ENCODE peak calls at places on chromosomes 12 and 14, in five cellular contexts. J is ovary, O is H1, K is tibial nerve, G is A549. F is an unnamed sample. For H3K4me1, the result is how much of the 10 kb centered on the place peaks cover.

GRCh38 chr12:91628656-91629055 is 446.0 kb upstream of the DCN start:
- DNase-seq in O (no peak), K (no peak), J (no peak), G (no peak), F (no peak)

GRCh38 chr12:47878918-47879481 is 25.8 kb downstream of the VDR start:
- DNase-seq in K (no peak), G (no peak), J (no peak), O (no peak), F (no peak)

GRCh38 chr12:19572920-19573558 is 133.7 kb downstream of the AEBP2 start:
- DNase-seq in K (no peak), J (no peak), G (peak), O (peak), F (no peak)

GRCh38 chr14:92680781-92681650 is 67.4 kb downstream of the LGMN start:
- DNase-seq in K (peak), O (peak), G (peak), J (peak), F (peak)

GRCh38 chr14:59455411-59455810 is 9.8 kb downstream of the GPR135 start:
- DNase-seq in K (no peak), J (no peak), G (no peak), O (no peak), F (no peak)

GRCh38 chr12:6039894-6040601 is 84.4 kb downstream of the VWF start:
- DNase-seq in J (peak), G (peak), K (peak), O (no peak), F (peak)

GRCh38 chr12:120892265-120892664 is 11.9 kb downstream of the SPPL3 start:
- DNase-seq in K (no peak), J (no peak), O (no peak), G (no peak), F (no peak)

GRCh38 chr12:53065975-53066593 is 13.1 kb downstream of the SPRYD3 start:
- DNase-seq in O (no peak), K (peak), J (peak), G (peak), F (peak)

DNA sequence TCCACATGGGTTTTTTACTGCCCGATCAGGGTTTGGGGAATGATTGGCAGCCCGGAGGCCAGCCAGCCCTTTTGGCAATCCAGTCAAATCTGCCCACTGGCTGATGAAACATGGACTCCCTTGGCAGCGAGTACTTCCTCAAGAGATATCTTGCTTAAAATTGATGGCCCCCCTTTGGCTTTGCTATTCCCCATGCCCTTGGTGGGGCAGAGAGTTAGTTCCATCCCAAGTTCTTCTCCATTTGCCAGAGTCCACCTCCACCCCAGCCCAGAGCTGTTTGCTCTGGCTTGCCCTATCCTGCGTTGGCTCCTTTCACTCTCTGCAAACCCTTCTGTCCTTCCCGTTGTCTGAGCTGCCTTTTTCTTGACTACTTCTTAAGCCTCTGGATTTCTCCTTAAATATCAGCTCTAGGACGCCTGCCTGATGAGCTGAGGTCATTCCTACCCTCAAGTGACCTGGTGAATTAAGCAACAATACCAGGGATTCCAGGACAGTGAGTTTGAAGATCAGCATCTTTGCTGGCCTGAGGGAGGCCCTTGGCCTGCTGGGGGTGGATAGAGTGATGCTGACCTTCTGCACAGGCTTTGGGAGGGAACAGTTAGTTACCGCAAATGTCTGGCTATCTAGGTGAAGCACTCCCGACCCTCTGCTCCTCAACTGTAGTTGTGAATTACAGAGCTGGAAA is 212.0 kb downstream of the CACNA1C start:
- DNase-seq in K (peak), O (no peak), G (no peak), J (no peak), F (no peak)
- TF ChIP-seq EP300 in K (peak), O (no peak), G (no peak), J (no peak), F (no peak)

GRCh38 chr14:93963692-93964091 is 12.7 kb downstream of the ASB2 start:
- DNase-seq in J (no peak), O (no peak), G (no peak), K (no peak), F (no peak)

GRCh38 chr14:93965287-93965821 is 11.0 kb downstream of the ASB2 start:
- DNase-seq in K (no peak), O (no peak), J (no peak), G (peak), F (no peak)

GRCh38 chr14:93964281-93964680 is 12.1 kb downstream of the ASB2 start:
- DNase-seq in O (no peak), K (no peak), J (no peak), G (no peak), F (no peak)

GRCh38 chr14:93965968-93966474 is 10.3 kb downstream of the ASB2 start:
- DNase-seq in J (no peak), K (no peak), G (no peak), O (no peak), F (no peak)

GRCh38 chr14:93964820-93965286 is 11.5 kb downstream of the ASB2 start:
- DNase-seq in O (no peak), K (no peak), G (no peak), J (no peak), F (no peak)
- H3K4me1 ChIP-seq in O (under half), K (under half), G (under half), J (under half), F (under half)

DNA sequence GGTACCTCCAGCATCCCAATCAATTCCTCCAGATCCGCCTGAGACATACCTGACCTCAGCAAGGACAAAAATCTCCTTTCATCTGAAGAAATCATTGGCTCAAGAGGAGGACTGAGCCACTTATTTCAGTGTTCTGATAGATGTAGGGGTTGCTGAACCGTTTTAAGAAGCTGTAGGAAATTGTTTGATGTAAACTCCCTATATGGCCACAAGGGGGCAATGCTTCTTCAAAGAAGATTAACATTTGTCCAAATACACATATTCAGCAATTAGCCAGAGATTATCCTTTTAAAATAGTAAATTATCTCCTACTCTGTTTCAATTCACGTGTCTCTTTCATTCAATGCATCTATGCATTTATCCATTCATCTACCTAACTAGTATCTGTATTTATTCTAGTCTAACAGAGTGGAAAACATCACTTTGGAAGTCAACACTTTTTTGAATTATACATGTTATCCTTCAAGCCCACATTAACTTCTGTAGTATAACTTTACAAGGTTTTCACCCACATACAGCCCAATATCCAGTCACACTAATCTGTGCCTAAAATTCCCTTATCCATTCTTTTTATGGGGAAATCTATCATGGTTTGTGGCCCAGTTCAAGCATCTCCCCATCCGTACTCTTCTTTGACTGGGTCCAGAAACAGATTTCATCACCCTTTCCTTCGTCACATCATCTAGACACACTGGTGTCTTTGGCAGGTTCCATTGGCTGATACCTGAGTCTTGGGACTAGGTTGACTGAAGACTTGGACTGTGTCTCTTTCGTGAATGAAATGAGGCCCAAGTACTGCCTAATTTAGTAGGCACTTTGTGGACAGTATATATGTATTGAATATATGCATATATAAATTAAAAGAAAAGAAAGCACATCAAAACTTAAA is 411.0 kb upstream of the OR4E1 start:
- DNase-seq in J (no peak), O (no peak), K (peak), G (peak), F (no peak)
- TF ChIP-seq CTCF in J (no peak), O (no peak), K (peak), G (peak), F (peak)

GRCh38 chr14:33564774-33565630 is 385.9 kb downstream of the EGLN3 start:
- DNase-seq in O (peak), J (no peak), K (no peak), G (no peak), F (no peak)
- TF ChIP-seq EP300 in O (no peak), J (no peak), K (peak), G (no peak), F (no peak)

GRCh38 chr12:131794573-131794972 is 33.6 kb upstream of the MMP17 start:
- DNase-seq in K (no peak), J (no peak), O (no peak), G (no peak), F (no peak)

GRCh38 chr12:131795064-131795463 is 33.1 kb upstream of the MMP17 start:
- DNase-seq in K (no peak), J (no peak), O (no peak), G (no peak), F (no peak)

GRCh38 chr12:131793623-131794022 is 34.6 kb upstream of the MMP17 start:
- DNase-seq in K (no peak), G (no peak), J (no peak), O (no peak), F (no peak)

GRCh38 chr12:131795688-131796410 is 32.3 kb upstream of the MMP17 start:
- DNase-seq in K (no peak), O (no peak), J (no peak), G (no peak), F (peak)

DNA sequence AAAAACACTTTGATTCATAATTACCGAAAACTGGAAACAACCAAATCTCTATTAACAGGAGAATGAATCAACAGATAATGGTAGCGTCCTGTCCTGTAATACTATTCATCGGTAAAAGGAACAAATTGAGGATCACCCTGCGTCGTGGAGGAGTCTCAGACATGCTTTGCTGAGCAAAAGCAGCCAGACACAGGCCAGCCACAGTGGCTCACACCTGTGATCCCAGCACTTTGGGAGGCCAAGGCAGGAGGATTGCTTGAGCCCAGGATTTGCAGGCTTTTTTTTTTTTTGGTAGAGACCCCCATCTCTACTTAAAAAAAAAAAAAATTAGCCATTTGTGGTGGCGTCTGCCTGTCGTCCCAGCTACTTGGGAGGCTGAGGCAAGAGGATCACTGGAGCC is 34.1 kb upstream of the MMP17 start:
- DNase-seq in J (no peak), G (no peak), O (no peak), K (no peak), F (no peak)
- H3K4me1 ChIP-seq in J (under half), G (under half), O (under half), K (under half), F (under half)

DNA sequence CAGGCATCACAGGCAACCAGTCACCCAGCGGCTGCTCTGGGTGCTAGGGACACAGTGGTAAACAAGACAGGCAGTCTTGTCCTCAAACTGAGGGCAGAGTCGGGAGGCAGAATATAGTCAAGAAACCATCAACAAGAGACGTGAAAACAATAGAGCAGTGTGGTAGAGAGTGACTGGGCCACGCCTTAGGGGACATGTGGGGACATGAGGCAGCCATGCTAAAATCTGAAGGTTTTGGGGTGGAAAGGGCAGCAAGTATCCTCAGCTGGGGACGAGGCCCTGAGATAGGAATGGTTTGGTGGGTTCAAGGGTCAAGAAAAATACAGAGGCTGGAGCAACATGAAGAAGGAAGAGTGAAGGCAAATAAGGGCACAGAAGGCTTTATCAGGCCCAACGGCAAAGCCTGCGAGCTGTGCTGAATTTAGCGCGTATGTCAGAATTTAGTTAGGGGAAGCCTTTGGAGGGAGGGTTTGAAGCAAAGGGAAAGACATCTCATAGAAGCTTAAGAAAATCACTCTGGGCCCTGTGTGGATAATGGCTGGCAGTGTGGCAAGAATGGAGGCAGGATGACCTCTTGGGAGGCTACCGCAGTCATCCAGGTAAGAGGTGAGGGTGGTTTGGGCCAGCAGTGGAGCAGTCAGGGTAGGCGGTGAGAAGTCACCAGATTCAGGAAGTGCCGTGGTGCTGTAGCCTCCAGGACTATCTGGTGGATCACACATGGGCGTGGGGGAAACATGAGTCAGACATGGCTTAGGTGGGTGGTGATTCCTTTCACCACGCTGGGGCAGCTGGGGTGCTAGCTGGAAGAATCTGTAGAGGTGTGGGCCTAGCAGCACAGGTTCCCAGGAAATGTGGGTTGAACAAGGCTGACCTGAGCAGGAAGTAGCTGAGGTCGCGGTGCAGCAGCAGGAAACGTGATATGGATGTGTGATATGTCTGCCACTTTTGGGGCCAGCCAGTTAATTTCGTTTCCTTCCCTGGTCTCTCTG is 3.0 kb downstream of the EVL start:
- DNase-seq in J (no peak), O (no peak), K (no peak), G (no peak), F (peak)
- TF ChIP-seq CTCF in J (no peak), O (no peak), K (no peak), G (no peak), F (no peak)

F was measured in upper lobe of left lung.